ENCODE peak calls at places on chromosomes 3 and 15, in six cellular contexts. G is esophagus squamous epithelium, Q is colonic mucosa, H is brain microvascular endothelial cell, S is MM.1S, A is body of pancreas. M is an unnamed sample.

GRCh38 chr3:18657858-18658820 is 233.0 kb upstream of the SATB1 start:
- DNase-seq in H (no peak), A (peak; percentile 12), S (no peak), G (no peak), Q (no peak), M (no peak)

GRCh38 chr15:26972636-26973035 is 1.7 kb downstream of the GABRG3 start:
- DNase-seq in G (no peak), Q (no peak), H (no peak), A (no peak), S (no peak), M (no peak)

GRCh38 chr3:77345009-77345408 is 305.1 kb downstream of the ROBO2 start:
- DNase-seq in S (peak; percentile 4), H (no peak), A (no peak), Q (no peak), G (no peak), M (no peak)

GRCh38 chr15:51108933-51109550 is 14.3 kb upstream of the TNFAIP8L3 start:
- DNase-seq in A (no peak), S (no peak), H (peak; percentile 66), Q (no peak), G (no peak), M (no peak)

GRCh38 chr3:47766186-47766585 is 15.5 kb downstream of the SMARCC1 start:
- DNase-seq in S (no peak), A (no peak), Q (no peak), G (no peak), H (no peak), M (no peak)

GRCh38 chr3:112769624-112770023 is 77.0 kb downstream of the CD200R1L start:
- DNase-seq in S (no peak), A (no peak), Q (no peak), H (no peak), G (no peak), M (no peak)

GRCh38 chr3:108201258-108201657 is 21.0 kb downstream of the IFT57 start:
- DNase-seq in Q (no peak), S (no peak), G (no peak), A (no peak), H (no peak), M (no peak)

GRCh38 chr3:53156368-53156834 is 4.6 kb upstream of the PRKCD start:
- DNase-seq in Q (peak; percentile 85), S (no peak), A (peak; percentile 42), H (no peak), G (no peak), M (no peak)

GRCh38 chr15:68578960-68579935 is at the start of gene CORO2B:
- DNase-seq in G (no peak), A (no peak), H (no peak), Q (no peak), S (no peak), M (no peak)
- H3K27ac ChIP-seq in G (peak within 1 kb of the TSS; percentile 74), A (no peak within 1 kb of the TSS), H (no peak within 1 kb of the TSS), Q (no peak within 1 kb of the TSS), S (no peak within 1 kb of the TSS), M (no peak within 1 kb of the TSS)

GRCh38 chr3:152641198-152641597 is 193.7 kb upstream of the P2RY1 start:
- DNase-seq in G (no peak), Q (no peak), A (no peak), S (no peak), H (no peak), M (no peak)

GRCh38 chr3:152650177-152650576 is 184.8 kb upstream of the P2RY1 start:
- DNase-seq in A (peak; percentile 24), S (no peak), Q (no peak), H (no peak), G (no peak), M (no peak)

GRCh38 chr3:152644478-152644877 is 190.5 kb upstream of the P2RY1 start:
- DNase-seq in H (no peak), S (no peak), Q (no peak), G (no peak), A (no peak), M (no peak)

GRCh38 chr3:152646004-152646403 is 188.9 kb upstream of the P2RY1 start:
- DNase-seq in G (no peak), S (no peak), H (no peak), A (no peak), Q (no peak), M (no peak)
- H3K27ac ChIP-seq in G (no peak overlapping the region), S (no peak overlapping the region), H (no peak overlapping the region), A (no peak overlapping the region), Q (no peak overlapping the region), M (no peak overlapping the region)

GRCh38 chr3:169811606-169812123 is 1.0 kb upstream of the LRRIQ4 start:
- DNase-seq in G (no peak), S (no peak), Q (peak; percentile 24), A (no peak), H (peak; percentile 71), M (peak; percentile 29)

GRCh38 chr3:169812844-169813677 is at the start of the genes LRRC34 and LRRIQ4:
- DNase-seq in G (peak; percentile 19), H (peak; percentile 67), S (peak; percentile 93), A (peak; percentile 36), Q (peak; percentile 84), M (peak; percentile 87)

GRCh38 chr3:169813757-169814517 is 1.2 kb upstream of the LRRC34 start:
- DNase-seq in S (peak; percentile 98), G (no peak), A (peak; percentile 27), H (no peak), Q (peak; percentile 73), M (peak; percentile 69)

GRCh38 chr3:169812124-169812843 is 386 bp upstream of the LRRIQ4 start:
- DNase-seq in S (peak; percentile 83), A (peak; percentile 60), G (no peak), H (peak; percentile 57), Q (peak; percentile 64), M (peak; percentile 25)

GRCh38 chr3:169809230-169809795 is 3.4 kb upstream of the LRRIQ4 start:
- DNase-seq in S (no peak), H (no peak), Q (no peak), A (no peak), G (no peak), M (no peak)
- H3K27ac ChIP-seq in S (no peak overlapping the region), H (no peak overlapping the region), Q (no peak overlapping the region), A (no peak overlapping the region), G (no peak overlapping the region), M (peak overlapping the region; percentile 6)

GRCh38 chr15:24772256-24772655 is 96.7 kb downstream of the NPAP1 start:
- DNase-seq in A (no peak), G (no peak), S (no peak), H (no peak), Q (no peak), M (no peak)

GRCh38 chr15:24777307-24777706 is 101.7 kb downstream of the NPAP1 start:
- DNase-seq in A (no peak), Q (no peak), G (no peak), S (no peak), H (no peak), M (no peak)

GRCh38 chr15:24772709-24773373 is 97.3 kb downstream of the NPAP1 start:
- DNase-seq in H (peak; percentile 74), A (peak; percentile 86), S (no peak), G (no peak), Q (peak; percentile 65), M (peak; percentile 83)
- H3K27ac ChIP-seq in H (peak overlapping the region; percentile 19), A (no peak overlapping the region), S (no peak overlapping the region), G (peak overlapping the region; percentile 46), Q (no peak overlapping the region), M (peak overlapping the region; percentile 53)

DNA sequence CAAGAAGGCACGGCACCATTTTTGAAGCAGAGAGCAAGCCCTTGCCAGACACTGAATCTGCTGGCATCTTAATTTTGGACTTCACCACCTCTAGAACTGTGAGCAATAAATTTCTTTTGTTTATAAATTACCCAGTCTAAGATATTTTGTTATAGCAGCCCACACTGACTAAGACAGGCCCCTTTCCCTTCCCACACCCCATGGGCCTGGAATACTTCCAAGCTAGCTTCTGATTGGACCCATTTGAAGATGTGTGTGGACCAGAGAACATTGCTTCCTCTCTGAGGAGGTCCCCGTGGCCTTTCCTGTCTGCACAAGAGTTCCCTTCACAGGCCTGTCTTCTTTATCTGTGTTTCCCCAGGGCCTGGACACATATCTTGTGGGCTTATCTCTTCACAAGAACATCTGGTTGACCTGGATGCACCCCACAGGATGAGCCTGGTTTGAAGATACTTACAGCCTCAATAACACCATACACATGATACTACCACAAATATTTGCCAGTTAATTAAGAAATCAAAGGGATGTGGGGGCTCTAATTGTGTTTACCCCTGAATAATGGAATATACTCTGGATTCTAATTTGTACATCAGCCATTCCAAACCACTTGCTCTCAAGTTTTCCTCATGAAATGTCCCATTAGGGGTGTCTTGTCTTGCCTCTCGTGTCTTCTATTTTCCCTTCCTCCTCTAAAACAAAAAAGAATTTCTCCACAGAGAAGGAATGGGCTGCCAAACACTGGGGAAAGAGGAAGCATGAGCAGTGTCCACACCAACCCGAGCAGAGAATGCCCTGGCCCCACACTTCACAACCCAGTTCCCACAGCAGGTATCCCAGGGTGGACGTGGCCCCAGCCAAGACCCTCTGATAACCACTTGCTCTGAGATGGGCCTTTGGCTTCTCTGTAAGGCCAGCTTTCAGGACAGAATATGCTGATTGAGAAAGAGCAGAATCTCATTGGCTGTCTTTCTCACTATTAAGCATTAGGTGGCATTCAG is 42.5 kb downstream of the GLB1 start:
- DNase-seq in Q (no peak), G (no peak), A (no peak), S (no peak), H (no peak), M (peak; percentile 14)
- H3K27ac ChIP-seq in Q (peak overlapping the region; percentile 57), G (peak overlapping the region; percentile 73), A (no peak overlapping the region), S (no peak overlapping the region), H (no peak overlapping the region), M (peak overlapping the region; percentile 19)

GRCh38 chr3:23485922-23486321 is 282.8 kb downstream of the UBE2E2 start:
- DNase-seq in H (no peak), Q (no peak), A (no peak), S (no peak), G (no peak), M (no peak)

GRCh38 chr3:23490459-23490858 is 287.3 kb downstream of the UBE2E2 start:
- DNase-seq in Q (no peak), H (peak; percentile 52), A (no peak), S (no peak), G (no peak), M (no peak)

GRCh38 chr3:23487015-23487414 is 283.9 kb downstream of the UBE2E2 start:
- DNase-seq in A (no peak), G (no peak), H (no peak), Q (no peak), S (no peak), M (no peak)

GRCh38 chr3:23489338-23490158 is 286.4 kb downstream of the UBE2E2 start:
- DNase-seq in Q (no peak), S (no peak), H (no peak), A (no peak), G (no peak), M (no peak)

DNA sequence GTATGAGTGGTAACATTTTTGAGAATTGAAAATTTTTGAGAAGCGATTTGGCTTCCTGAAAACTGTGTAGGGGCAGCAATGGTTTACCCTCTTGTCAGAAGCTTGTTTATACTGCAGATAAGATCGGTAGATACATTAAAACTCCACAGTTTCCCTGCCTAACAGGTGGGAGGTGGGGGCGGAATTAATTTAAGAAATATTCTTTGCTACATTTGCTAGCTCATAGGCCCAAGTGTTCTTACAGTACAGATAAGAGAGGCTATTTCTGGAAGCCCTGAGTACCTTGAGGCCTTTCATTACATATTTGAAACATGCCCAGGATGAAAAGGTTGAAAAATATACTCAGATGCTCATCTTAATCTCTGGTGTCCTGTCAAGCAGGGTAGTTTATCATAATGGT is 285.5 kb downstream of the UBE2E2 start:
- DNase-seq in A (no peak), H (no peak), S (no peak), Q (no peak), G (no peak), M (no peak)
- H3K27ac ChIP-seq in A (no peak overlapping the region), H (no peak overlapping the region), S (no peak overlapping the region), Q (no peak overlapping the region), G (no peak overlapping the region), M (no peak overlapping the region)